ENCODE peak calls at places on chromosome 1, in ten cellular contexts. One of them, this sample, is unnamed. For H3K4me1, the result is how much of the 10 kb centered on the place peaks cover.

GRCh38 chr1:32398401-32398800 is 4.2 kb upstream of the BSDC1 start:
- DNase-seq in aorta: no peak
- DNase-seq in lower lobe of right lung: no peak
- DNase-seq in NT2/D1: no peak
- DNase-seq in CD8-positive, alpha-beta memory T cell: no peak
- DNase-seq in transverse colon: no peak
- DNase-seq in neuronal stem cell: no peak
- DNase-seq in heart left ventricle: no peak
- DNase-seq in Peyer's patch: no peak
- DNase-seq in Panc1: no peak
- DNase-seq in this sample: no peak

GRCh38 chr1:240287722-240288121 is 196.0 kb downstream of the FMN2 start:
- DNase-seq in Peyer's patch: no peak
- DNase-seq in aorta: no peak
- DNase-seq in transverse colon: no peak
- DNase-seq in neuronal stem cell: no peak
- DNase-seq in heart left ventricle: no peak
- DNase-seq in lower lobe of right lung: no peak
- DNase-seq in NT2/D1: no peak
- DNase-seq in Panc1: no peak
- DNase-seq in CD8-positive, alpha-beta memory T cell: no peak
- DNase-seq in this sample: no peak

GRCh38 chr1:48036693-48037386 is 39.7 kb upstream of the TRABD2B start:
- DNase-seq in CD8-positive, alpha-beta memory T cell: no peak
- DNase-seq in transverse colon: no peak
- DNase-seq in aorta: no peak
- DNase-seq in neuronal stem cell: no peak
- DNase-seq in Panc1: no peak
- DNase-seq in lower lobe of right lung: no peak
- DNase-seq in NT2/D1: no peak
- DNase-seq in Peyer's patch: no peak
- DNase-seq in heart left ventricle: no peak
- DNase-seq in this sample: no peak

GRCh38 chr1:176609556-176610408 is 146.8 kb downstream of the PAPPA2 start:
- DNase-seq in transverse colon: no peak
- DNase-seq in heart left ventricle: no peak
- DNase-seq in Panc1: no peak
- DNase-seq in NT2/D1: no peak
- DNase-seq in CD8-positive, alpha-beta memory T cell: no peak
- DNase-seq in lower lobe of right lung: no peak
- DNase-seq in aorta: no peak
- DNase-seq in Peyer's patch: no peak
- DNase-seq in neuronal stem cell: no peak
- DNase-seq in this sample: no peak

GRCh38 chr1:235631816-235632215 is 17.8 kb downstream of the GNG4 start:
- DNase-seq in NT2/D1: no peak
- DNase-seq in Peyer's patch: no peak
- DNase-seq in Panc1: no peak
- DNase-seq in aorta: peak
- DNase-seq in heart left ventricle: no peak
- DNase-seq in lower lobe of right lung: no peak
- DNase-seq in neuronal stem cell: no peak
- DNase-seq in CD8-positive, alpha-beta memory T cell: no peak
- DNase-seq in transverse colon: no peak
- DNase-seq in this sample: no peak

GRCh38 chr1:23217421-23218115 is at the start of gene HTR1D:
- DNase-seq in heart left ventricle: no peak
- DNase-seq in Peyer's patch: peak
- DNase-seq in transverse colon: peak
- DNase-seq in neuronal stem cell: peak
- DNase-seq in lower lobe of right lung: no peak
- DNase-seq in Panc1: no peak
- DNase-seq in aorta: peak
- DNase-seq in CD8-positive, alpha-beta memory T cell: no peak
- DNase-seq in NT2/D1: no peak
- DNase-seq in this sample: no peak

GRCh38 chr1:198496216-198497143 is 44.0 kb downstream of the ATP6V1G3 start:
- DNase-seq in CD8-positive, alpha-beta memory T cell: no peak
- DNase-seq in neuronal stem cell: no peak
- DNase-seq in NT2/D1: no peak
- DNase-seq in heart left ventricle: no peak
- DNase-seq in Panc1: peak
- DNase-seq in transverse colon: no peak
- DNase-seq in lower lobe of right lung: no peak
- DNase-seq in aorta: no peak
- DNase-seq in Peyer's patch: no peak
- DNase-seq in this sample: no peak

GRCh38 chr1:37995773-37996379 is 6.1 kb upstream of the SF3A3 start:
- DNase-seq in CD8-positive, alpha-beta memory T cell: no peak
- DNase-seq in NT2/D1: no peak
- DNase-seq in neuronal stem cell: peak
- DNase-seq in heart left ventricle: peak
- DNase-seq in Panc1: no peak
- DNase-seq in aorta: peak
- DNase-seq in lower lobe of right lung: peak
- DNase-seq in Peyer's patch: peak
- DNase-seq in transverse colon: peak
- DNase-seq in this sample: peak

GRCh38 chr1:154969741-154970452 is 650 bp downstream of the SHC1 start:
- DNase-seq in heart left ventricle: peak
- DNase-seq in CD8-positive, alpha-beta memory T cell: no peak
- DNase-seq in transverse colon: no peak
- DNase-seq in aorta: peak
- DNase-seq in neuronal stem cell: no peak
- DNase-seq in NT2/D1: no peak
- DNase-seq in lower lobe of right lung: no peak
- DNase-seq in Panc1: no peak
- DNase-seq in Peyer's patch: peak
- DNase-seq in this sample: no peak

GRCh38 chr1:154967331-154967950 is 3.1 kb downstream of the SHC1 start:
- DNase-seq in NT2/D1: no peak
- DNase-seq in neuronal stem cell: no peak
- DNase-seq in CD8-positive, alpha-beta memory T cell: no peak
- DNase-seq in transverse colon: no peak
- DNase-seq in aorta: no peak
- DNase-seq in lower lobe of right lung: no peak
- DNase-seq in heart left ventricle: peak
- DNase-seq in Panc1: no peak
- DNase-seq in Peyer's patch: no peak
- DNase-seq in this sample: no peak

GRCh38 chr1:154971341-154971998 is 923 bp upstream of the SHC1 start:
- DNase-seq in Peyer's patch: peak
- DNase-seq in NT2/D1: no peak
- DNase-seq in Panc1: no peak
- DNase-seq in neuronal stem cell: no peak
- DNase-seq in transverse colon: peak
- DNase-seq in heart left ventricle: no peak
- DNase-seq in CD8-positive, alpha-beta memory T cell: no peak
- DNase-seq in aorta: no peak
- DNase-seq in lower lobe of right lung: no peak
- DNase-seq in this sample: peak

GRCh38 chr1:154970631-154971340 is at the start of gene SHC1:
- DNase-seq in Panc1: no peak
- DNase-seq in CD8-positive, alpha-beta memory T cell: no peak
- DNase-seq in transverse colon: peak
- DNase-seq in heart left ventricle: peak
- DNase-seq in Peyer's patch: peak
- DNase-seq in NT2/D1: peak
- DNase-seq in aorta: peak
- DNase-seq in neuronal stem cell: peak
- DNase-seq in lower lobe of right lung: peak
- DNase-seq in this sample: peak

DNA sequence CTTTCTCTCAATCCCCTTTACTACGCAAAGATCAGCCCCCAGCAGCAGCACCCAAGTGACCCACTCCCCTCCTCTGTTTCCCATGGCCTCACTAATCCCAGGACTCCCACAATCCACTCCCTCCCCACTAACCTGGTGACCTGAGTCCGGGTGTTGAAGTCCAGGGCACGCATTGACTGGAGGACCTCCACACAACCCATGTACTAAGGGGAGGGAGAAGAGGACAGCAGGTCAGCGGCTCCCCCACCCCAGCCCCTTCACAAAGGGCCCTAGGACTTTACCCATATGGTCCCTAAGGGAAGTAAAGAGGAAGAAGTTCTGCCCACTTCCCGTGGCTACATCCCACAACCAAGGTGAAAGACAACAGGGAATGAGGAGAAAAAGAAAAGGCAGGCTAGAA is 1.3 kb downstream of the SHC1 start:
- DNase-seq in lower lobe of right lung: no peak
- DNase-seq in neuronal stem cell: no peak
- DNase-seq in Panc1: no peak
- DNase-seq in Peyer's patch: peak
- DNase-seq in aorta: no peak
- DNase-seq in heart left ventricle: peak
- DNase-seq in CD8-positive, alpha-beta memory T cell: no peak
- DNase-seq in transverse colon: no peak
- DNase-seq in NT2/D1: no peak
- DNase-seq in this sample: no peak
- H3K4me3 ChIP-seq in lower lobe of right lung: peak
- H3K4me3 ChIP-seq in neuronal stem cell: peak
- H3K4me3 ChIP-seq in Panc1: peak
- H3K4me3 ChIP-seq in Peyer's patch: no peak
- H3K4me3 ChIP-seq in aorta: no peak
- H3K4me3 ChIP-seq in heart left ventricle: peak
- H3K4me3 ChIP-seq in CD8-positive, alpha-beta memory T cell: no peak
- H3K4me3 ChIP-seq in transverse colon: peak
- H3K4me3 ChIP-seq in NT2/D1: peak
- H3K4me3 ChIP-seq in this sample: no peak

GRCh38 chr1:162676087-162676486 is 43.8 kb downstream of the DDR2 start:
- DNase-seq in transverse colon: no peak
- DNase-seq in NT2/D1: no peak
- DNase-seq in aorta: no peak
- DNase-seq in CD8-positive, alpha-beta memory T cell: no peak
- DNase-seq in Panc1: no peak
- DNase-seq in lower lobe of right lung: no peak
- DNase-seq in heart left ventricle: no peak
- DNase-seq in Peyer's patch: no peak
- DNase-seq in neuronal stem cell: no peak
- DNase-seq in this sample: peak

GRCh38 chr1:162679298-162679697 is 47.0 kb downstream of the DDR2 start:
- DNase-seq in CD8-positive, alpha-beta memory T cell: no peak
- DNase-seq in aorta: no peak
- DNase-seq in heart left ventricle: no peak
- DNase-seq in Panc1: no peak
- DNase-seq in neuronal stem cell: no peak
- DNase-seq in Peyer's patch: no peak
- DNase-seq in transverse colon: no peak
- DNase-seq in lower lobe of right lung: no peak
- DNase-seq in NT2/D1: no peak
- DNase-seq in this sample: no peak

GRCh38 chr1:162678439-162678838 is 46.2 kb downstream of the DDR2 start:
- DNase-seq in aorta: no peak
- DNase-seq in Panc1: peak
- DNase-seq in NT2/D1: no peak
- DNase-seq in Peyer's patch: no peak
- DNase-seq in transverse colon: no peak
- DNase-seq in heart left ventricle: no peak
- DNase-seq in lower lobe of right lung: no peak
- DNase-seq in neuronal stem cell: no peak
- DNase-seq in CD8-positive, alpha-beta memory T cell: no peak
- DNase-seq in this sample: peak

GRCh38 chr1:162677607-162678371 is 45.5 kb downstream of the DDR2 start:
- DNase-seq in Panc1: no peak
- DNase-seq in heart left ventricle: no peak
- DNase-seq in Peyer's patch: no peak
- DNase-seq in NT2/D1: no peak
- DNase-seq in lower lobe of right lung: no peak
- DNase-seq in neuronal stem cell: no peak
- DNase-seq in CD8-positive, alpha-beta memory T cell: no peak
- DNase-seq in aorta: no peak
- DNase-seq in transverse colon: no peak
- DNase-seq in this sample: no peak

DNA sequence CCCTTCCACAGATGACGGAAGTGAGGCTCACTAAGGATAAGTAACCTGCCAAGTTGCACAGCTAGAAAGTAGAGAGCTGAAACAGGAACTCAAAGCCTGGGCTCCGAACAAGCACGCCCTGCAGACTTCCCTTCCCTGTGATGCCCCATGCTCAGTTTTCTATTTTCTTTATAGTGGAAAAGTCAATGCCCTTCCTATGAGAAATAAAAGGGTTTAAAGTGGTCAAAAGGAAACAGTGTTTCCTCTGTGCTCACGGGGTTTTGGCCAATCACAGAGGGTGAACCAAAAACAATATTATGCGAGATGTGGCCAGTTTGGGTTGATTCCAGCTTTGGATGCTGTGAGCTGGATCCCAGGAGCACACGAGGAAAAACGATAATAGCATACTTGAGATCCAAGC is 44.5 kb downstream of the DDR2 start:
- DNase-seq in heart left ventricle: no peak
- DNase-seq in aorta: no peak
- DNase-seq in CD8-positive, alpha-beta memory T cell: no peak
- DNase-seq in Panc1: no peak
- DNase-seq in transverse colon: no peak
- DNase-seq in neuronal stem cell: no peak
- DNase-seq in NT2/D1: no peak
- DNase-seq in lower lobe of right lung: no peak
- DNase-seq in Peyer's patch: no peak
- DNase-seq in this sample: peak
- H3K4me1 ChIP-seq in heart left ventricle: half or more
- H3K4me1 ChIP-seq in aorta: under half
- H3K4me1 ChIP-seq in CD8-positive, alpha-beta memory T cell: under half
- H3K4me1 ChIP-seq in Panc1: under half
- H3K4me1 ChIP-seq in transverse colon: under half
- H3K4me1 ChIP-seq in neuronal stem cell: under half
- H3K4me1 ChIP-seq in NT2/D1: under half
- H3K4me1 ChIP-seq in lower lobe of right lung: under half
- H3K4me1 ChIP-seq in Peyer's patch: under half
- H3K4me1 ChIP-seq in this sample: under half

DNA sequence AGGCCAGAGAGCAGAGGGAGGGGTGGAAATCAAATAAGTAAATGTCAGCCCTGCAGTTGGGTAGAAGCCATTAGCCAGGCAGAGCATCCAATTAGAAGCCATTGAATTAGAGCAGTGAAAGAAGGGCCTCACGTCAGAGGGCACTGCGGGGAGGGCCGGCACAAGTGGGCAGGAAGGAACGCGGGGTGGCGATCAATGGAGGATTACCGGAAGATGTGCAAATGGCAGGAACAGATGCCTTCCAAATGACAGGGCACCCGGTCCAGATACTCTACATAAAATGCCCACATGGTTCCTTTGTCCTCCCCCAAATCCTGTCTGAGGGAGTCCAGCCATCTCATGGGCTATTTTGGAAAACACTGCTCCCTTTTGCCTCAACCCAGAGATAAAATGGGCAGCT is 3.4 kb upstream of the KLHDC8A start:
- DNase-seq in heart left ventricle: no peak
- DNase-seq in NT2/D1: no peak
- DNase-seq in transverse colon: no peak
- DNase-seq in Panc1: no peak
- DNase-seq in aorta: no peak
- DNase-seq in lower lobe of right lung: no peak
- DNase-seq in CD8-positive, alpha-beta memory T cell: no peak
- DNase-seq in neuronal stem cell: peak
- DNase-seq in Peyer's patch: no peak
- DNase-seq in this sample: peak
- H3K4me3 ChIP-seq in heart left ventricle: no peak
- H3K4me3 ChIP-seq in NT2/D1: no peak
- H3K4me3 ChIP-seq in transverse colon: no peak
- H3K4me3 ChIP-seq in Panc1: no peak
- H3K4me3 ChIP-seq in aorta: no peak
- H3K4me3 ChIP-seq in lower lobe of right lung: no peak
- H3K4me3 ChIP-seq in CD8-positive, alpha-beta memory T cell: no peak
- H3K4me3 ChIP-seq in neuronal stem cell: no peak
- H3K4me3 ChIP-seq in Peyer's patch: no peak
- H3K4me3 ChIP-seq in this sample: no peak

GRCh38 chr1:11482186-11482585 is 3.2 kb downstream of the DISP3 start:
- DNase-seq in aorta: no peak
- DNase-seq in neuronal stem cell: no peak
- DNase-seq in NT2/D1: no peak
- DNase-seq in heart left ventricle: no peak
- DNase-seq in Panc1: no peak
- DNase-seq in transverse colon: no peak
- DNase-seq in CD8-positive, alpha-beta memory T cell: no peak
- DNase-seq in lower lobe of right lung: no peak
- DNase-seq in Peyer's patch: no peak
- DNase-seq in this sample: no peak

GRCh38 chr1:11482904-11483479 is 4.0 kb downstream of the DISP3 start:
- DNase-seq in aorta: no peak
- DNase-seq in CD8-positive, alpha-beta memory T cell: no peak
- DNase-seq in Peyer's patch: no peak
- DNase-seq in transverse colon: no peak
- DNase-seq in lower lobe of right lung: no peak
- DNase-seq in Panc1: no peak
- DNase-seq in neuronal stem cell: no peak
- DNase-seq in NT2/D1: no peak
- DNase-seq in heart left ventricle: no peak
- DNase-seq in this sample: no peak

GRCh38 chr1:11485191-11485590 is 6.2 kb downstream of the DISP3 start:
- DNase-seq in Panc1: no peak
- DNase-seq in CD8-positive, alpha-beta memory T cell: no peak
- DNase-seq in neuronal stem cell: no peak
- DNase-seq in lower lobe of right lung: no peak
- DNase-seq in heart left ventricle: no peak
- DNase-seq in aorta: no peak
- DNase-seq in NT2/D1: no peak
- DNase-seq in Peyer's patch: no peak
- DNase-seq in transverse colon: no peak
- DNase-seq in this sample: no peak

GRCh38 chr1:11483581-11484320 is 4.8 kb downstream of the DISP3 start:
- DNase-seq in NT2/D1: no peak
- DNase-seq in heart left ventricle: no peak
- DNase-seq in lower lobe of right lung: no peak
- DNase-seq in aorta: no peak
- DNase-seq in CD8-positive, alpha-beta memory T cell: no peak
- DNase-seq in transverse colon: no peak
- DNase-seq in neuronal stem cell: no peak
- DNase-seq in Panc1: no peak
- DNase-seq in Peyer's patch: no peak
- DNase-seq in this sample: no peak

GRCh38 chr1:11484321-11484655 is 5.3 kb downstream of the DISP3 start:
- DNase-seq in heart left ventricle: no peak
- DNase-seq in Panc1: no peak
- DNase-seq in lower lobe of right lung: no peak
- DNase-seq in NT2/D1: no peak
- DNase-seq in aorta: no peak
- DNase-seq in transverse colon: no peak
- DNase-seq in neuronal stem cell: no peak
- DNase-seq in Peyer's patch: no peak
- DNase-seq in CD8-positive, alpha-beta memory T cell: no peak
- DNase-seq in this sample: no peak
- H3K4me1 ChIP-seq in heart left ventricle: under half
- H3K4me1 ChIP-seq in Panc1: under half
- H3K4me1 ChIP-seq in lower lobe of right lung: under half
- H3K4me1 ChIP-seq in NT2/D1: under half
- H3K4me1 ChIP-seq in aorta: under half
- H3K4me1 ChIP-seq in transverse colon: under half
- H3K4me1 ChIP-seq in neuronal stem cell: under half
- H3K4me1 ChIP-seq in Peyer's patch: under half
- H3K4me1 ChIP-seq in CD8-positive, alpha-beta memory T cell: under half
- H3K4me1 ChIP-seq in this sample: under half

This sample was measured in testis.